ENCODE peak calls at places on chromosome 13, in four cellular contexts. Q, M, Z and Y are unnamed samples.

GRCh38 chr13:36862002-36862706 is 43.1 kb downstream of the RFXAP start:
- DNase-seq in Z (no peak), Q (peak; percentile 16), M (no peak), Y (no peak)

GRCh38 chr13:32905063-32905863 is 111.0 kb upstream of the KL start:
- DNase-seq in M (no peak), Q (no peak), Z (no peak), Y (no peak)

GRCh38 chr13:77343841-77344240 is 16.9 kb upstream of the MYCBP2 start:
- DNase-seq in M (no peak), Q (no peak), Z (no peak), Y (no peak)

GRCh38 chr13:43422061-43422460 is 364.7 kb downstream of the ENOX1 start:
- DNase-seq in Z (no peak), M (no peak), Q (no peak), Y (no peak)

GRCh38 chr13:102892504-102892903 is 46.7 kb downstream of the ERCC5 start:
- DNase-seq in Z (no peak), M (no peak), Q (no peak), Y (no peak)

GRCh38 chr13:43285891-43286602 is 262.7 kb downstream of the DNAJC15 start:
- DNase-seq in M (no peak), Q (no peak), Z (no peak), Y (no peak)

GRCh38 chr13:54206601-54207000 is 1178.0 kb downstream of the OLFM4 start:
- DNase-seq in Z (no peak), Q (no peak), M (no peak), Y (no peak)

GRCh38 chr13:35549481-35549880 is 73.0 kb upstream of the MAB21L1 start:
- DNase-seq in Q (no peak), Z (peak; percentile 1), M (no peak), Y (no peak)

GRCh38 chr13:60134376-60134775 is 29.4 kb downstream of the DIAPH3 start:
- DNase-seq in Z (no peak), Q (no peak), M (no peak), Y (no peak)

GRCh38 chr13:85896516-85897450 is 97.6 kb upstream of the SLITRK6 start:
- DNase-seq in M (peak; percentile 21), Q (no peak), Z (no peak), Y (no peak)

GRCh38 chr13:33092422-33092987 is 76.3 kb downstream of the KL start:
- DNase-seq in Z (no peak), M (no peak), Q (no peak), Y (no peak)

GRCh38 chr13:104034891-104035290 is 968.7 kb upstream of the SLC10A2 start:
- DNase-seq in Z (no peak), Q (no peak), M (no peak), Y (no peak)

GRCh38 chr13:67574320-67575233 is 344.4 kb upstream of the PCDH9 start:
- DNase-seq in Z (no peak), M (no peak), Q (no peak), Y (no peak)

GRCh38 chr13:94268661-94269060 is 210.8 kb downstream of the DCT start:
- DNase-seq in M (no peak), Z (no peak), Q (no peak), Y (no peak)

GRCh38 chr13:52744842-52745241 is 5.2 kb upstream of the CNMD start:
- DNase-seq in Q (no peak), M (no peak), Z (no peak), Y (no peak)

GRCh38 chr13:102877285-102877684 is 31.5 kb downstream of the ERCC5 start:
- DNase-seq in Z (peak; percentile 53), Q (no peak), M (no peak), Y (no peak)

GRCh38 chr13:76330756-76331155 is 555.4 kb downstream of the KCTD12 start:
- DNase-seq in M (no peak), Z (no peak), Q (no peak), Y (no peak)

GRCh38 chr13:112893570-112894422 is 75.2 kb upstream of the MCF2L start:
- DNase-seq in Z (peak; percentile 76), Q (peak; percentile 52), M (peak; percentile 94), Y (no peak)

DNA sequence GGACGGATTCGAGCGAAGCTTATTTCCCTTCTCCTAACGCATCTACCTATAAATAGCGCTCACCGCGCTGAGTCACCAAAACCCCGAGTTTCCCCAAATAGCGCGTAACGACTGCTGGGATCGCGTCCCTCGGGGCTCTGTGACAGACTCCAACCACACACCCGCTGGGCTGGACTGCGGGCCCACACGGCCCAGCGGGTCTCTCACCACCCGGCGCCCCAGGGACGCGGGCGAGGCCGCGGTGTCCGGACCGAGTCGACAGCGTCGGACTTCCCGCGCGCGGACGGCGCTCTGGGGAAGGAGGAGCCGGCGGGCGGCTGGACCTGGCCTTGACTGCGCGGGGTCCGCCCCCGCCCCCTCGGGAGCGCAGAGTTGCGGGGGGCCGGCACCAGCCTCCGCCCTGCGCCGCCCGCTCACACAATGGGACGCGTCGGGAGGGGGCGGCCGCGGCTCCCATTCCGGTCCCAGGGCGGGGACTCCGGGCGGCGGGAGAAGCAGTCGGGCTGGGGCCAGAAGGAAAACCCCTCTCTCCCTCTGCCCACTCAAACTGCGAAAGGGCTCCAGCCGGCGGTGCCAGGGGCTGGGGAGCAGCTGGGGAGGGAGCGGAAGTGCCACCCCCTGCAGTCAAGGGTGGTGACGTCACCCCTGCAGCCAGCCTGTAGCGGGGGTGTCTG is 108.8 kb downstream of the KCNRG start:
- DNase-seq in M (no peak), Z (peak; percentile 90), Q (peak; percentile 88), Y (peak; percentile 84)
- TF ChIP-seq ZBTB33 in M (no peak), Z (no peak), Q (no peak), Y (no peak)

GRCh38 chr13:28136916-28137315 is 1.4 kb upstream of the PAN3 start:
- DNase-seq in Q (peak; percentile 59), M (no peak), Z (no peak), Y (no peak)

GRCh38 chr13:28138012-28138755 is at the start of gene PAN3:
- DNase-seq in Q (peak; percentile 89), Z (peak; percentile 80), M (peak; percentile 91), Y (peak; percentile 78)

GRCh38 chr13:28138756-28139470 is 568 bp downstream of the PAN3 start:
- DNase-seq in Z (peak; percentile 75), M (peak; percentile 85), Q (peak; percentile 92), Y (peak; percentile 63)

GRCh38 chr13:28140433-28141125 is 2.2 kb downstream of the PAN3 start:
- DNase-seq in Q (no peak), M (no peak), Z (no peak), Y (no peak)

GRCh38 chr13:28137556-28137955 is 789 bp upstream of the PAN3 start:
- DNase-seq in Q (no peak), M (no peak), Z (no peak), Y (no peak)
- H3K4me2 ChIP-seq in Q (peak overlapping the region; percentile 96), M (peak overlapping the region; percentile 84), Z (peak overlapping the region; percentile 83), Y (peak overlapping the region; percentile 80)

GRCh38 chr13:40478775-40479174 is 187.7 kb downstream of the FOXO1 start:
- DNase-seq in Q (no peak), Z (no peak), M (no peak), Y (no peak)
- TF ChIP-seq ZBTB33 in Q (no peak), Z (no peak), M (no peak), Y (no peak)

GRCh38 chr13:114019367-114019766 is 45.5 kb upstream of the C13orf46 start:
- DNase-seq in M (peak; percentile 79), Q (peak; percentile 76), Z (no peak), Y (peak; percentile 8)
- H3K4me2 ChIP-seq in M (no peak overlapping the region), Q (peak overlapping the region; percentile 67), Z (no peak overlapping the region), Y (no peak overlapping the region)

DNA sequence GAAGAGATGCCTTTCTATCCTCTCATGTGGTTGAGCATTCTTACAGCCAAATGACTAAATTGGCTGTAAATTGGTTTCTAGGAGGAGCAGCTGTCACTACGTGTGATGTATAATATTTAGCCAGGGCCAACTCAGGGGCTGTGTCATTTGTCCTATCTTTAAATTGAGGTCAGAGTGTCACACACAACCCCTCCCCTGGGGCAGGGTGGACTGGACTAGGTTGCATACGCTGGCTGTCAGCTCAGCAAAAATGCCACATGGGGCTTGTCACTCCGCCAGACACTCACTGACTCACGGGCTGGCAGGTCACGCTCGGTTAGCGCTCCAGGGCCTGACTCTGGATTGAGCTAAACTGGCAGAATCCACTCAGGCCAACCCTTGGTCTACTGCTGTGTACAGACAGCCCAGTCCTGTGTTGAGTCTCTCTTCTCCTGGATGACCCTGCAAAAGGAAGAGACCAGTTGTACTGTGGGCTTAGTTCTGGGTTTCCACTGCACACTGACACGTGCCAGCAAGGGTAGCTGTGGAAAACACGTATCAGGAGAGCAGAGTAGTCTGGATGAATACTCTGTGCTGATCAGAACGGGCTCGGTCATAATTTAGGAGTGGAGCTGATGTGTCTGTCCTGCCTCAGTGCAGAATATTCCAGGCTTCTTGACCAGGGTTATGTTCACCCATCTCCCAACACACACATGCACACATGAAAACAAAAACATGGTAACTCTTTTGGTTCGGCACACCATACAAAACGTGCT is 29.1 kb downstream of the SHISA2 start:
- DNase-seq in Q (no peak), M (peak; percentile 85), Z (no peak), Y (no peak)
- TF ChIP-seq ZBTB33 in Q (no peak), M (no peak), Z (no peak), Y (no peak)

DNA sequence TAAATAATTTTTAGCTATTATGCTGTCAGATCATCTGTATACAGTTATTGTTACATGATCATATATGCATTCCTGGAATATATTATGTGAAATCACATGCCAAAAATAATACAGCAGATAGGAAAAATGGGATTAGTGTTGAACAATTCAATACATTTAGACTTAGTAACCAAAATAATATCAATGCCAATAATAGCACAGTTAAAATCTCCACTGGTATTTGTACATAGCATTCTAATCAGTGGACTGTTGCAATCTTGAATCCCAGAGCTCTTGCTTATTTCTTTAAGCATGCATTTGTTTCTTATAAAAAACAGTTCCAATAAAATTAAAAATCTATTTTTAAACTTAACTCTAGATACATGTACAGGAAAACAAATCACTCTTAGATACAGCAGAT is 2772.2 kb downstream of the PCDH9 start:
- DNase-seq in M (no peak), Z (no peak), Q (no peak), Y (no peak)
- H3K4me2 ChIP-seq in M (no peak overlapping the region), Z (no peak overlapping the region), Q (no peak overlapping the region), Y (no peak overlapping the region)

GRCh38 chr13:30352121-30352520 is 44.8 kb upstream of the KATNAL1 start:
- DNase-seq in Q (no peak), M (no peak), Z (no peak), Y (no peak)
- TF ChIP-seq ZBTB33 in Q (no peak), M (no peak), Z (no peak), Y (no peak)